ENCODE peak calls at places on chromosomes 16 and 17, in ten cellular contexts. V is cerebellum, Y is brain pericyte, F is cardiac fibroblast, E is GOT3, X is fibroblast of the conjunctiva, L is amniotic stem cell, N is foreskin fibroblast, T is GM03348, H is Calu3. P is an unnamed sample.

GRCh38 chr16:22023505-22023904 is 15.6 kb downstream of the MOSMO start:
- DNase-seq in V (no peak), Y (no peak), F (no peak), E (no peak), X (no peak), L (no peak), N (no peak), T (no peak), H (no peak), P (no peak)

GRCh38 chr17:57853695-57854094 is 3.9 kb upstream of the MRPS23 start:
- DNase-seq in V (no peak), Y (no peak), F (no peak), E (no peak), X (no peak), L (no peak), N (no peak), T (no peak), H (no peak), P (no peak)

GRCh38 chr16:86089986-86090385 is 191.0 kb downstream of the IRF8 start:
- DNase-seq in V (no peak), Y (no peak), F (no peak), E (no peak), X (no peak), L (no peak), N (no peak), T (no peak), H (no peak), P (no peak)

GRCh38 chr17:56737741-56738161 is 96.0 kb downstream of the C17orf67 start:
- DNase-seq in V (no peak), Y (peak), F (peak), E (no peak), X (no peak), L (no peak), N (no peak), T (no peak), H (no peak), P (no peak)

GRCh38 chr17:82692268-82692667 is 6.2 kb downstream of the RAB40B start:
- DNase-seq in V (no peak), Y (no peak), F (no peak), E (no peak), X (no peak), L (no peak), N (no peak), T (no peak), H (no peak), P (no peak)

GRCh38 chr17:50221500-50222480 is 20.4 kb upstream of the COL1A1 start:
- DNase-seq in V (no peak), Y (no peak), F (peak), E (no peak), X (no peak), L (no peak), N (no peak), T (peak), H (no peak), P (no peak)

GRCh38 chr17:33858121-33858520 is 397.0 kb upstream of the CCL2 start:
- DNase-seq in V (no peak), Y (no peak), F (no peak), E (no peak), X (no peak), L (no peak), N (no peak), T (no peak), H (no peak), P (no peak)

GRCh38 chr17:8799001-8799850 is at the start of gene MFSD6L:
- DNase-seq in V (peak), Y (no peak), F (no peak), E (no peak), X (no peak), L (no peak), N (no peak), T (no peak), H (peak), P (no peak)

GRCh38 chr16:81755915-81756644 is 23.0 kb upstream of the PLCG2 start:
- DNase-seq in V (no peak), Y (no peak), F (peak), E (no peak), X (no peak), L (no peak), N (no peak), T (no peak), H (no peak), P (no peak)

GRCh38 chr16:57540387-57540786 is 2.1 kb upstream of the ADGRG5 start:
- DNase-seq in V (no peak), Y (no peak), F (no peak), E (no peak), X (no peak), L (no peak), N (no peak), T (no peak), H (no peak), P (no peak)

GRCh38 chr17:43723697-43724359 is 34.8 kb downstream of the SOST start:
- DNase-seq in V (no peak), Y (no peak), F (peak), E (no peak), X (no peak), L (peak), N (peak), T (peak), H (peak), P (no peak)

GRCh38 chr17:75340636-75341035 is 51.4 kb upstream of the SLC25A19 start:
- DNase-seq in V (peak), Y (no peak), F (no peak), E (no peak), X (no peak), L (no peak), N (no peak), T (peak), H (no peak), P (no peak)

GRCh38 chr16:85819711-85820110 is 20.2 kb downstream of the COX4I1 start:
- DNase-seq in V (no peak), Y (no peak), F (no peak), E (no peak), X (no peak), L (no peak), N (no peak), T (no peak), H (no peak), P (no peak)

GRCh38 chr16:11836653-11837244 is 14.6 kb downstream of the RSL1D1 start:
- DNase-seq in V (no peak), Y (peak), F (peak), E (no peak), X (peak), L (peak), N (peak), T (peak), H (no peak), P (peak)

GRCh38 chr17:2336215-2337151 is at the start of gene TSR1:
- DNase-seq in V (peak), Y (peak), F (peak), E (peak), X (peak), L (peak), N (peak), T (peak), H (peak), P (peak)

GRCh38 chr17:42720996-42721583 is 23.8 kb downstream of the EZH1 start:
- DNase-seq in V (peak), Y (no peak), F (peak), E (no peak), X (peak), L (peak), N (peak), T (peak), H (peak), P (no peak)

GRCh38 chr16:11060364-11060763 is 116.0 kb downstream of the CLEC16A start:
- DNase-seq in V (no peak), Y (no peak), F (no peak), E (no peak), X (no peak), L (no peak), N (no peak), T (no peak), H (no peak), P (no peak)

GRCh38 chr17:45405250-45406086 is 27.2 kb downstream of the ARHGAP27 start:
- DNase-seq in V (no peak), Y (no peak), F (no peak), E (no peak), X (no peak), L (no peak), N (no peak), T (no peak), H (no peak), P (no peak)

GRCh38 chr16:82639666-82640336 is 13.0 kb downstream of the CDH13 start:
- DNase-seq in V (peak), Y (no peak), F (peak), E (no peak), X (no peak), L (no peak), N (no peak), T (peak), H (peak), P (no peak)

GRCh38 chr16:16042076-16042475 is 92.7 kb downstream of the ABCC1 start:
- DNase-seq in V (no peak), Y (no peak), F (peak), E (no peak), X (peak), L (peak), N (peak), T (peak), H (no peak), P (peak)

GRCh38 chr16:29826342-29826695 is 6.1 kb downstream of the MVP start:
- DNase-seq in V (no peak), Y (no peak), F (no peak), E (no peak), X (no peak), L (no peak), N (no peak), T (no peak), H (no peak), P (no peak)

GRCh38 chr16:87572959-87573358 is 29.3 kb upstream of the JPH3 start:
- DNase-seq in V (no peak), Y (no peak), F (no peak), E (no peak), X (no peak), L (no peak), N (no peak), T (no peak), H (no peak), P (no peak)

GRCh38 chr17:78127888-78128615 is 503 bp downstream of the TMC6 start:
- DNase-seq in V (no peak), Y (no peak), F (no peak), E (no peak), X (no peak), L (no peak), N (no peak), T (peak), H (peak), P (no peak)

GRCh38 chr17:69654981-69655581 is 240.6 kb downstream of the MAP2K6 start:
- DNase-seq in V (no peak), Y (peak), F (peak), E (no peak), X (peak), L (peak), N (peak), T (peak), H (no peak), P (peak)

GRCh38 chr16:50313596-50314483 is 47.5 kb downstream of the ADCY7 start:
- DNase-seq in V (no peak), Y (no peak), F (peak), E (no peak), X (no peak), L (no peak), N (no peak), T (peak), H (no peak), P (no peak)

GRCh38 chr16:67445126-67445426 is 14.2 kb downstream of the HSD11B2 start:
- DNase-seq in V (no peak), Y (no peak), F (no peak), E (no peak), X (no peak), L (no peak), N (no peak), T (no peak), H (no peak), P (no peak)

GRCh38 chr17:48505788-48506187 is 25.0 kb downstream of the HOXB1 start:
- DNase-seq in V (no peak), Y (no peak), F (peak), E (no peak), X (no peak), L (no peak), N (peak), T (peak), H (peak), P (peak)

GRCh38 chr17:44389281-44389680 is at the start of gene ITGA2B:
- DNase-seq in V (no peak), Y (no peak), F (no peak), E (no peak), X (no peak), L (no peak), N (no peak), T (no peak), H (no peak), P (no peak)

P was measured in HFF-Myc.